ENCODE peak calls at places on chromosomes 3 and 15, in four cellular contexts. One of them, this sample, is unnamed. For H3K9me3, the result is how much of the 10 kb centered on the place peaks cover.

GRCh38 chr3:50652709-50653108 is 22.0 kb upstream of the DOCK3 start:
- DNase-seq in thoracic aorta: no peak
- DNase-seq in tibial nerve: no peak
- DNase-seq in neural progenitor cell: peak
- DNase-seq in this sample: no peak

GRCh38 chr15:76363251-76363650 is 26.7 kb downstream of the ISL2 start:
- DNase-seq in tibial nerve: no peak
- DNase-seq in thoracic aorta: no peak
- DNase-seq in neural progenitor cell: no peak
- DNase-seq in this sample: no peak

GRCh38 chr3:88105325-88105724 is 44.4 kb upstream of the C3orf38 start:
- DNase-seq in thoracic aorta: no peak
- DNase-seq in neural progenitor cell: no peak
- DNase-seq in tibial nerve: no peak
- DNase-seq in this sample: no peak

GRCh38 chr15:90067953-90068613 is 34.2 kb downstream of the IDH2 start:
- DNase-seq in tibial nerve: no peak
- DNase-seq in neural progenitor cell: no peak
- DNase-seq in thoracic aorta: no peak
- DNase-seq in this sample: no peak

GRCh38 chr15:90903733-90904536 is 833 bp downstream of the MAN2A2 start:
- DNase-seq in thoracic aorta: no peak
- DNase-seq in tibial nerve: no peak
- DNase-seq in neural progenitor cell: peak
- DNase-seq in this sample: no peak

GRCh38 chr15:74122403-74123130 is 7.8 kb upstream of the ISLR2 start:
- DNase-seq in thoracic aorta: no peak
- DNase-seq in tibial nerve: no peak
- DNase-seq in neural progenitor cell: no peak
- DNase-seq in this sample: no peak

GRCh38 chr15:63987979-63988378 is 58.3 kb downstream of the DAPK2 start:
- DNase-seq in thoracic aorta: no peak
- DNase-seq in tibial nerve: no peak
- DNase-seq in neural progenitor cell: no peak
- DNase-seq in this sample: no peak

GRCh38 chr3:70249509-70250160 is 62.8 kb downstream of the MDFIC2 start:
- DNase-seq in thoracic aorta: peak
- DNase-seq in neural progenitor cell: no peak
- DNase-seq in tibial nerve: no peak
- DNase-seq in this sample: no peak

GRCh38 chr3:106088270-106088669 is 219.5 kb upstream of the CBLB start:
- DNase-seq in neural progenitor cell: no peak
- DNase-seq in thoracic aorta: no peak
- DNase-seq in tibial nerve: no peak
- DNase-seq in this sample: no peak

GRCh38 chr3:178795349-178795748 is 259.1 kb downstream of the KCNMB2 start:
- DNase-seq in tibial nerve: no peak
- DNase-seq in thoracic aorta: no peak
- DNase-seq in neural progenitor cell: peak
- DNase-seq in this sample: no peak

GRCh38 chr3:65035231-65035630 is 347.4 kb upstream of the ADAMTS9 start:
- DNase-seq in tibial nerve: no peak
- DNase-seq in thoracic aorta: no peak
- DNase-seq in neural progenitor cell: no peak
- DNase-seq in this sample: no peak

GRCh38 chr3:154615451-154615850 is 185.5 kb upstream of the GPR149 start:
- DNase-seq in tibial nerve: no peak
- DNase-seq in thoracic aorta: no peak
- DNase-seq in neural progenitor cell: no peak
- DNase-seq in this sample: no peak

GRCh38 chr15:96896766-96897165 is 566.3 kb downstream of the NR2F2 start:
- DNase-seq in tibial nerve: no peak
- DNase-seq in neural progenitor cell: no peak
- DNase-seq in thoracic aorta: no peak
- DNase-seq in this sample: no peak

GRCh38 chr3:57597240-57597972 is at the start of gene ARF4:
- DNase-seq in neural progenitor cell: peak
- DNase-seq in thoracic aorta: peak
- DNase-seq in tibial nerve: peak
- DNase-seq in this sample: peak

GRCh38 chr3:122890077-122890484 is 95.2 kb downstream of the SLC49A4 start:
- DNase-seq in neural progenitor cell: peak
- DNase-seq in tibial nerve: peak
- DNase-seq in thoracic aorta: peak
- DNase-seq in this sample: no peak

GRCh38 chr3:161028485-161029018 is 76.6 kb downstream of the B3GALNT1 start:
- DNase-seq in tibial nerve: no peak
- DNase-seq in neural progenitor cell: peak
- DNase-seq in thoracic aorta: no peak
- DNase-seq in this sample: no peak

GRCh38 chr15:39692464-39693327 is 89.9 kb downstream of the FSIP1 start:
- DNase-seq in tibial nerve: no peak
- DNase-seq in neural progenitor cell: peak
- DNase-seq in thoracic aorta: no peak
- DNase-seq in this sample: no peak

GRCh38 chr3:173473237-173473636 is 75.7 kb downstream of the NLGN1 start:
- DNase-seq in tibial nerve: no peak
- DNase-seq in neural progenitor cell: no peak
- DNase-seq in thoracic aorta: no peak
- DNase-seq in this sample: no peak

GRCh38 chr15:59687831-59688230 is 1.3 kb downstream of the BNIP2 start:
- DNase-seq in thoracic aorta: no peak
- DNase-seq in neural progenitor cell: no peak
- DNase-seq in tibial nerve: no peak
- DNase-seq in this sample: no peak

GRCh38 chr15:74776851-74777768 is 4.8 kb upstream of the CSK start:
- DNase-seq in tibial nerve: no peak
- DNase-seq in neural progenitor cell: peak
- DNase-seq in thoracic aorta: no peak
- DNase-seq in this sample: no peak

GRCh38 chr3:53116956-53117355 is 13.3 kb downstream of the RFT1 start:
- DNase-seq in thoracic aorta: no peak
- DNase-seq in neural progenitor cell: no peak
- DNase-seq in tibial nerve: no peak
- DNase-seq in this sample: no peak

GRCh38 chr15:77985931-77986480 is 91.5 kb downstream of the TBC1D2B start:
- DNase-seq in tibial nerve: no peak
- DNase-seq in thoracic aorta: no peak
- DNase-seq in neural progenitor cell: no peak
- DNase-seq in this sample: no peak

GRCh38 chr3:115038831-115039230 is 108.3 kb downstream of the ZBTB20 start:
- DNase-seq in tibial nerve: no peak
- DNase-seq in thoracic aorta: no peak
- DNase-seq in neural progenitor cell: no peak
- DNase-seq in this sample: no peak

GRCh38 chr3:140276698-140277097 is 341.7 kb downstream of the CLSTN2 start:
- DNase-seq in tibial nerve: no peak
- DNase-seq in neural progenitor cell: peak
- DNase-seq in thoracic aorta: no peak
- DNase-seq in this sample: no peak
- TF ChIP-seq CTCF in tibial nerve: no peak
- TF ChIP-seq CTCF in neural progenitor cell: peak
- TF ChIP-seq CTCF in thoracic aorta: no peak
- TF ChIP-seq CTCF in this sample: no peak

GRCh38 chr15:23536659-23537058 is 28.8 kb upstream of the MKRN3 start:
- DNase-seq in tibial nerve: no peak
- DNase-seq in neural progenitor cell: no peak
- DNase-seq in thoracic aorta: no peak
- DNase-seq in this sample: no peak
- H3K9me3 ChIP-seq in tibial nerve: under half
- H3K9me3 ChIP-seq in neural progenitor cell: under half
- H3K9me3 ChIP-seq in thoracic aorta: under half
- H3K9me3 ChIP-seq in this sample: under half

GRCh38 chr3:43218156-43218555 is 68.2 kb upstream of the SNRK start:
- DNase-seq in tibial nerve: no peak
- DNase-seq in thoracic aorta: no peak
- DNase-seq in neural progenitor cell: no peak
- DNase-seq in this sample: no peak

GRCh38 chr3:43221076-43221475 is 65.3 kb upstream of the SNRK start:
- DNase-seq in neural progenitor cell: no peak
- DNase-seq in thoracic aorta: no peak
- DNase-seq in tibial nerve: no peak
- DNase-seq in this sample: no peak

GRCh38 chr3:43217206-43217605 is 69.1 kb upstream of the SNRK start:
- DNase-seq in tibial nerve: no peak
- DNase-seq in thoracic aorta: no peak
- DNase-seq in neural progenitor cell: no peak
- DNase-seq in this sample: no peak

GRCh38 chr3:43217633-43218032 is 68.7 kb upstream of the SNRK start:
- DNase-seq in tibial nerve: no peak
- DNase-seq in thoracic aorta: no peak
- DNase-seq in neural progenitor cell: no peak
- DNase-seq in this sample: no peak

GRCh38 chr3:43218921-43219320 is 67.4 kb upstream of the SNRK start:
- DNase-seq in tibial nerve: no peak
- DNase-seq in neural progenitor cell: no peak
- DNase-seq in thoracic aorta: no peak
- DNase-seq in this sample: no peak
- TF ChIP-seq CTCF in tibial nerve: no peak
- TF ChIP-seq CTCF in neural progenitor cell: no peak
- TF ChIP-seq CTCF in thoracic aorta: no peak
- TF ChIP-seq CTCF in this sample: no peak

DNA sequence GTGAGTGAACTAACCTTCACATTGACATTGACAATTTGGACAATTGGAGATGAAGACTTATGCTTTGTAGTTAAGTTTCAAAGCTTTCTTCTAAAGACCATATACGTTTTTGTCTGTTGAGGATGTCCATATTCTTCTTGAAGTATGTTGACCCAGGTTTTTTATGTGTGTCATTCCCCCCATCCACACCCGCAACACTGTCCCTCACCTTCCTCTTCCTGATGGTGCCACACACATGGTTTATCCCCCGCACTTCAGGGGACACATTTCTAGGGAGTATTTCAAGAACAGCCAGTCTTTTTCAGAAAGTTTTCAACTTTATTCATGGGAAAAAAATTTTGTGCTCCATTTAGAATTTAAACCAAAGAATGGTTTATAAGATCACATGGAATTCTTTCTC is 105.1 kb downstream of the GHSR start:
- DNase-seq in neural progenitor cell: no peak
- DNase-seq in tibial nerve: no peak
- DNase-seq in thoracic aorta: no peak
- DNase-seq in this sample: no peak
- H3K9me3 ChIP-seq in neural progenitor cell: under half
- H3K9me3 ChIP-seq in tibial nerve: under half
- H3K9me3 ChIP-seq in thoracic aorta: under half
- H3K9me3 ChIP-seq in this sample: under half

GRCh38 chr3:170062769-170063168 is 25.0 kb downstream of the GPR160 start:
- DNase-seq in tibial nerve: no peak
- DNase-seq in neural progenitor cell: no peak
- DNase-seq in thoracic aorta: no peak
- DNase-seq in this sample: no peak
- TF ChIP-seq CTCF in tibial nerve: no peak
- TF ChIP-seq CTCF in neural progenitor cell: peak
- TF ChIP-seq CTCF in thoracic aorta: no peak
- TF ChIP-seq CTCF in this sample: no peak

GRCh38 chr15:100853676-100854440 is 25.8 kb upstream of the ALDH1A3 start:
- DNase-seq in tibial nerve: no peak
- DNase-seq in thoracic aorta: no peak
- DNase-seq in neural progenitor cell: no peak
- DNase-seq in this sample: no peak

GRCh38 chr15:100860829-100861510 is 18.7 kb upstream of the ALDH1A3 start:
- DNase-seq in thoracic aorta: no peak
- DNase-seq in tibial nerve: no peak
- DNase-seq in neural progenitor cell: no peak
- DNase-seq in this sample: no peak

GRCh38 chr15:100859970-100860828 is 19.4 kb upstream of the ALDH1A3 start:
- DNase-seq in tibial nerve: no peak
- DNase-seq in thoracic aorta: no peak
- DNase-seq in neural progenitor cell: no peak
- DNase-seq in this sample: no peak

GRCh38 chr15:100858294-100858693 is 21.3 kb upstream of the ALDH1A3 start:
- DNase-seq in neural progenitor cell: no peak
- DNase-seq in tibial nerve: no peak
- DNase-seq in thoracic aorta: no peak
- DNase-seq in this sample: no peak

GRCh38 chr15:100856847-100857246 is 22.8 kb upstream of the ALDH1A3 start:
- DNase-seq in neural progenitor cell: no peak
- DNase-seq in thoracic aorta: no peak
- DNase-seq in tibial nerve: no peak
- DNase-seq in this sample: no peak
- H3K9me3 ChIP-seq in neural progenitor cell: under half
- H3K9me3 ChIP-seq in thoracic aorta: under half
- H3K9me3 ChIP-seq in tibial nerve: under half
- H3K9me3 ChIP-seq in this sample: under half

DNA sequence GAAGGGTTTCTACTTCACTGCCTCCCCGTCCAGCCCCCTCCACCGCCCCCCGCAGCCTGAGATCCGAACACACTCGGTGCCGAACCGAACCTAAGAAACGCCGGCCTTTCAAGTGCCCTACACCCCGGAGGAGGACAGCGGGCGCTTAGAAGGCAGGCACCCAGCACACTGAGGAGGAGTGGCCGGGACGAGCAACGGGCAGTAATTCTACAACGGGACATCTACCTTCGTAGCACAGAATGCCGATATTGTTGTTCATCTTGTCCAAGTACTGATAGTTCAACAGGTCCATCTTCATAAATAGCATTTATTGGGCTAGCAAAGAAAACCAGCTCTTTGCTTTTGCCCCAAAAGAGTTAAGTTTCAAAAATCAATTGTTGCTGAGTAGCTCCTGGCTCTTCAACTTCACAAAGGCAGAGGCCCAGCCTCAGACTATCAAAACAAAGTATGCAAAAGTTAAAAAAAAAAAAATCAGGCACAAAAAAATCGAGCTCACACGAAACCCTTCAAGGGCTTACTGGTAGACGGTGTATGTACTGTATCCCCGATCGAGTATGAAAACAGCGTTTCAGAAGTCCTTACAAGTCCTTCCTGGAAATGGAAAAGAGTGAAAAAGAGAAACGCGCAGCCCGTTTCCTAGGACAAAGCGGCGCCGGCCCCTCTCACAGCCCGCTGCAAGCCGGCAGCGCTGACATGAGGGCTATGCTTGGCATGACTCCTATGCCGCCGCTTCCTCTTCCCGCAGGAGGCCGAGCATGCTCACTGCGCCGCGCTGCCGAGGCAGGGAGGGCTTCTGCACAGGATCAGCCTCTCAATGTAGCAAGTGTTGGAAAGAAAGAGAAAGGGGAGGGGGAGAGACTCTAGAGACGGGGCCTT is at the start of gene VGLL4:
- DNase-seq in thoracic aorta: peak
- DNase-seq in neural progenitor cell: peak
- DNase-seq in tibial nerve: peak
- DNase-seq in this sample: peak
- TF ChIP-seq CTCF in thoracic aorta: peak
- TF ChIP-seq CTCF in neural progenitor cell: no peak
- TF ChIP-seq CTCF in tibial nerve: no peak
- TF ChIP-seq CTCF in this sample: no peak